ENCODE peak calls at places on chromosomes 6 and 20, in seven cellular contexts. F, G, T, W, X, H and B are unnamed samples.

GRCh38 chr20:44916586-44916985 is 6.7 kb downstream of the PABPC1L start:
- DNase-seq in T (no peak), X (no peak), H (no peak), F (no peak), W (no peak), G (no peak), B (no peak)

GRCh38 chr6:140956567-140957306 is 1176.0 kb upstream of the GJE1 start:
- DNase-seq in X (no peak), T (no peak), F (no peak), H (no peak), W (no peak), G (no peak), B (no peak)

GRCh38 chr6:159979136-159979874 is 10.4 kb downstream of the IGF2R start:
- DNase-seq in F (peak; percentile 47), W (no peak), X (peak; percentile 75), H (no peak), G (no peak), T (no peak), B (no peak)

GRCh38 chr6:43014434-43014909 is 423 bp downstream of the KLHDC3 start:
- DNase-seq in W (no peak), T (no peak), H (no peak), X (no peak), G (no peak), F (no peak), B (no peak)

GRCh38 chr20:48841861-48842529 is 14.2 kb upstream of the PREX1 start:
- DNase-seq in H (no peak), T (no peak), W (peak; percentile 84), F (no peak), X (no peak), G (no peak), B (no peak)

GRCh38 chr20:1894951-1895673 is at the start of gene SIRPA:
- DNase-seq in G (no peak), T (peak; percentile 66), H (peak; percentile 77), X (no peak), F (peak; percentile 49), W (peak; percentile 43), B (no peak)

GRCh38 chr6:150720774-150721233 is 121.1 kb downstream of the PLEKHG1 start:
- DNase-seq in T (no peak), W (no peak), H (no peak), F (no peak), X (peak; percentile 94), G (peak; percentile 73), B (no peak)

GRCh38 chr6:107956586-107957164 is 1.3 kb downstream of the SEC63 start:
- DNase-seq in W (no peak), G (no peak), X (no peak), H (no peak), F (no peak), T (no peak), B (no peak)

GRCh38 chr6:156154896-156155295 is 622.3 kb upstream of the ARID1B start:
- DNase-seq in F (no peak), X (no peak), H (no peak), W (no peak), T (no peak), G (no peak), B (no peak)

GRCh38 chr6:134738486-134738885 is 211.4 kb downstream of the ALDH8A1 start:
- DNase-seq in H (no peak), G (no peak), W (no peak), F (no peak), T (no peak), X (no peak), B (no peak)

GRCh38 chr20:5767493-5768098 is 17.4 kb downstream of the SHLD1 start:
- DNase-seq in F (no peak), T (no peak), H (no peak), W (no peak), X (no peak), G (no peak), B (no peak)

GRCh38 chr6:18155864-18156396 is 708 bp downstream of the KDM1B start:
- DNase-seq in G (peak; percentile 80), H (peak; percentile 38), W (peak; percentile 75), F (peak; percentile 82), X (peak; percentile 55), T (peak; percentile 81), B (peak; percentile 91)
- TF ChIP-seq POLR2A in G (no peak), H (no peak), W (no peak), F (no peak), X (no peak), T (no peak), B (no peak)

GRCh38 chr6:142934599-142934998 is 10.4 kb downstream of the HIVEP2 start:
- DNase-seq in H (no peak), F (no peak), T (no peak), W (no peak), G (no peak), X (no peak), B (no peak)

GRCh38 chr6:142934190-142934589 is 10.8 kb downstream of the HIVEP2 start:
- DNase-seq in T (no peak), X (no peak), H (no peak), G (no peak), W (no peak), F (no peak), B (no peak)

GRCh38 chr6:142938510-142938909 is 6.5 kb downstream of the HIVEP2 start:
- DNase-seq in G (no peak), W (no peak), T (no peak), X (no peak), F (no peak), H (no peak), B (no peak)

GRCh38 chr6:142933701-142934100 is 11.3 kb downstream of the HIVEP2 start:
- DNase-seq in H (no peak), X (no peak), W (no peak), T (no peak), F (no peak), G (no peak), B (no peak)

GRCh38 chr6:142935553-142936517 is 9.1 kb downstream of the HIVEP2 start:
- DNase-seq in T (no peak), H (no peak), F (peak; percentile 19), G (no peak), W (no peak), X (no peak), B (no peak)
- H3K4me3 ChIP-seq in T (no peak overlapping the region), H (no peak overlapping the region), F (no peak overlapping the region), G (no peak overlapping the region), W (no peak overlapping the region), X (peak overlapping the region; percentile 34), B (no peak overlapping the region)

GRCh38 chr6:31568537-31568961 is 3.5 kb upstream of the LTA start:
- DNase-seq in F (peak; percentile 55), X (peak; percentile 94), W (no peak), G (no peak), H (no peak), T (no peak), B (no peak)
- TF ChIP-seq POLR2A in F (no peak), X (no peak), W (no peak), G (no peak), H (no peak), T (no peak), B (no peak)

GRCh38 chr6:16739329-16739801 is 21.9 kb downstream of the ATXN1 start:
- DNase-seq in T (no peak), G (no peak), X (no peak), W (no peak), H (no peak), F (no peak), B (no peak)
- H3K4me3 ChIP-seq in T (no peak overlapping the region), G (no peak overlapping the region), X (no peak overlapping the region), W (no peak overlapping the region), H (no peak overlapping the region), F (no peak overlapping the region), B (no peak overlapping the region)

GRCh38 chr6:33410050-33410710 is 634 bp upstream of the PHF1 start:
- DNase-seq in F (peak; percentile 98), G (peak; percentile 95), W (peak; percentile 97), H (peak; percentile 98), T (peak; percentile 99), X (peak; percentile 86), B (peak; percentile 99)

GRCh38 chr6:33413200-33413599 is 2.4 kb downstream of the PHF1 start:
- DNase-seq in W (no peak), X (no peak), H (no peak), T (no peak), G (no peak), F (no peak), B (no peak)

GRCh38 chr6:33411632-33412005 is 805 bp downstream of the PHF1 start:
- DNase-seq in H (no peak), X (no peak), F (no peak), G (no peak), W (no peak), T (no peak), B (peak; percentile 84)

GRCh38 chr6:33412140-33413009 is 1.6 kb downstream of the PHF1 start:
- DNase-seq in T (no peak), F (no peak), X (no peak), G (no peak), W (no peak), H (no peak), B (no peak)

DNA sequence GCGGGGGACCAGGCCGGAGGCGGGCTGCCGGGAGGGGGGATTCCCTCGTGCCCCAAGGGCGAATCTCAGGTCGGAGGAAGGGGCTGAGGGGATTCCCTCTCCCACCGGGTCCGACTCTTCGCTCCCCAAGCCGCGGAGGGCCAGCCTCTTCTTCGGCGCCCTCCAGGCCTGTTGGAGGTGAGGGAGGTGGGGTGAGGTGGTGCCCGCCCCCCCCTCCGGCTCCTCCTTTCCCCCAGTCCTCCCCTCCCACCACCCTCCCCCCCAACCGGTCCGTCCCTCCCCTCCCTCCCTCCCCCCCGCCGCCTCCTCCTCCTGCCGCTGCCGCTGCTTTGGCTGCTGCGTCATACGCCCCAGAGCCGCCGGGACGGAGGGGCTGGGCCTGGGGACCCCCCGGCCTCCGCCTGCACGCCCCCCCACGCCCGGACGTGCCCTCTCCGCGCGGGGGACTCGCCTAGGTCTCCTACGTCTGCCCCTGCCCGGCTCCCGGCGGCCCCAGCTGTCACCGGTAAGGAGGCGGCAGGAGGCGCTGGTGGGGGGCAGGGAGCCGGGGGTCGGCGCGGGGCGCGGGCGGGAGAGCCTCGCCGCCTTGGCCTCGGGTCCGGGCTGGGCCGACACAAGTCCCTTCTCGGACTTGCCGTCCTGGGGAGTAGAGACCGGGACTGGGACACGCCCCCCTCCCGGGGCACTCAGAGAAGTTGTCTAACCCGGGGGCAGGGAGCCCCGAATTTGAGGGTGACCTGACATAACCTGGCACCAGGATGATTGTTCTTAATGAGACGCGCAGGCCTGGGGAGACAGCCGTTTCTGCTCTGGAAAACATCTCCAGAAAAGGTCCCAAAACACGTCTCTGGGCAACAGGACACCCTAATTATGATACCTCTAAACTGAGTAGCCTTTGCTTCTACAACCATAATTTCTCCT is at the start of gene PHF1:
- DNase-seq in W (no peak), F (peak; percentile 84), X (no peak), G (peak; percentile 60), H (no peak), T (peak; percentile 83), B (no peak)
- TF ChIP-seq POLR2A in W (no peak), F (peak; percentile 60), X (peak; percentile 79), G (peak; percentile 38), H (peak; percentile 45), T (peak; percentile 52), B (no peak)

DNA sequence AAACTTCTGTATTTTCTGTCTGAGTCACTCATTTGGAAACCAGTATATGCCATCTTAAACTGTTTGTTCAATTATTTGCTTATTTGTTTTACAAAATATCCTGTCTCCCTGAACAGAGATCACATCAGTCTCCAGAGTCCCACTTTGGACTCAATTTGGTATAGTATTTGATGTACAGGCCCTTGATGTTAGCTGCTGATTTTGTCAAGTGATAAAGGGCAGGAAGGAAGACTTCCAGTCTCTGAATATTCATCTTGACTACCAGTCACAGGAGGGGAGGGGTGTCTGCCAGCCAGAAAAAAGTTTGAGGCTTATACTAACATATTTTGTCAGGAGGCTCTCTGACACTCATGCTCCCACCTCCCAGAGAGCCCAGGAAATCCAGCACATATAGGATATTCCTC is 376.9 kb upstream of the RUNX2 start:
- DNase-seq in T (no peak), H (no peak), W (no peak), G (no peak), F (no peak), X (no peak), B (no peak)
- H3K4me3 ChIP-seq in T (no peak overlapping the region), H (no peak overlapping the region), W (no peak overlapping the region), G (no peak overlapping the region), F (no peak overlapping the region), X (no peak overlapping the region), B (no peak overlapping the region)